ENCODE peak calls at places on chromosomes 7 and 10, in seven cellular contexts. Z is NAMALWA; V is cardiac fibroblast; P is cardiac muscle cell; Y is colonic mucosa; O is OCI-LY7; M is activated T-helper 1 cell treated with anti-CD3 and anti-CD28 coated beads, Interleukin-12 subunit alpha, Interleukin-12 subunit beta, Interleukin-2, Interleukin-4 antibody, amounts not matched to agents 30 ng/mL and 10 ng/mL and 1 ng/mL, durations not matched to agents 14 hours and 24 hours and 36 hours. W is an unnamed sample.

GRCh38 chr10:32957341-32958084 is 517 bp downstream of the ITGB1 start:
- DNase-seq in M (peak; percentile 33), P (peak; percentile 52), Y (peak; percentile 54), O (peak; percentile 55), V (peak; percentile 31), Z (peak; percentile 27), W (peak; percentile 69)

GRCh38 chr7:87152897-87153641 is 816 bp downstream of the DMTF1 start:
- DNase-seq in O (peak; percentile 39), Z (peak; percentile 66), M (peak; percentile 22), P (peak; percentile 42), Y (peak; percentile 50), V (peak; percentile 48), W (peak; percentile 65)

GRCh38 chr10:12835709-12836108 is 165.8 kb downstream of the CCDC3 start:
- DNase-seq in M (no peak), Z (no peak), O (no peak), V (peak; percentile 38), Y (no peak), P (no peak), W (peak; percentile 75)

GRCh38 chr7:105990726-105991465 is 27.8 kb downstream of the CDHR3 start:
- DNase-seq in V (peak; percentile 23), P (peak; percentile 30), Z (no peak), Y (no peak), M (no peak), O (no peak), W (peak; percentile 38)

GRCh38 chr10:6409982-6410694 is 169.9 kb downstream of the PRKCQ start:
- DNase-seq in Y (peak; percentile 53), Z (peak; percentile 33), M (peak; percentile 50), V (peak; percentile 66), P (no peak), O (no peak), W (peak; percentile 78)

GRCh38 chr10:58412502-58412961 is 27.3 kb downstream of the TFAM start:
- DNase-seq in M (no peak), Y (no peak), P (no peak), O (no peak), Z (no peak), V (peak; percentile 81), W (peak; percentile 27)

GRCh38 chr7:26423436-26423835 is 131.8 kb downstream of the SNX10 start:
- DNase-seq in Z (no peak), V (no peak), P (no peak), Y (no peak), O (no peak), M (no peak), W (no peak)

GRCh38 chr7:46490406-46490805 is 569.3 kb upstream of the IGFBP3 start:
- DNase-seq in Z (no peak), O (no peak), M (no peak), Y (no peak), P (no peak), V (no peak), W (no peak)

GRCh38 chr10:132223156-132223590 is 36.4 kb downstream of the DPYSL4 start:
- DNase-seq in V (peak; percentile 81), O (peak; percentile 17), P (peak; percentile 85), Y (peak; percentile 80), M (peak; percentile 64), Z (no peak), W (peak; percentile 93)

W was measured in adipocyte.